ENCODE peak calls at places on chromosomes 7 and 10, in four cellular contexts. G, H, J and R are unnamed samples.
A peak's percentile ranks its signal among the peaks of the same experiment; 100 is the strongest.

GRCh38 chr10:79056736-79057391 is 11.9 kb upstream of the ZMIZ1 start:
- DNase-seq in G (peak; percentile 65), H (no peak), J (no peak), R (no peak)

GRCh38 chr10:133375357-133376115 is 2.4 kb upstream of the ECHS1 start:
- DNase-seq in G (no peak), H (no peak), J (no peak), R (no peak)

GRCh38 chr7:151736403-151736909 is 140.5 kb downstream of the PRKAG2 start:
- DNase-seq in G (peak; percentile 90), J (peak; percentile 66), H (peak; percentile 47), R (peak; percentile 82)

GRCh38 chr10:110224992-110225391 is 17.6 kb downstream of the MXI1 start:
- DNase-seq in J (no peak), G (no peak), H (no peak), R (no peak)

GRCh38 chr7:129150199-129150996 is 5.9 kb downstream of the TSPAN33 start:
- DNase-seq in H (no peak), J (no peak), G (no peak), R (no peak)

GRCh38 chr7:113338297-113338696 is 219.9 kb upstream of the SMIM30 start:
- DNase-seq in G (no peak), J (no peak), H (no peak), R (no peak)

GRCh38 chr10:128932071-128932820 is 534.8 kb upstream of the MGMT start:
- DNase-seq in H (no peak), G (no peak), J (no peak), R (no peak)

GRCh38 chr10:76869931-76870330 is 767.7 kb downstream of the KCNMA1 start:
- DNase-seq in G (no peak), J (peak; percentile 7), H (no peak), R (no peak)

GRCh38 chr10:35005868-35006267 is 84.3 kb downstream of the CUL2 start:
- DNase-seq in J (peak; percentile 99), G (no peak), H (no peak), R (no peak)

GRCh38 chr10:5206799-5207198 is 10.2 kb downstream of the AKR1C4 start:
- DNase-seq in H (no peak), J (no peak), G (no peak), R (no peak)

GRCh38 chr7:80770061-80770460 is 131.6 kb downstream of the CD36 start:
- DNase-seq in H (no peak), G (no peak), J (no peak), R (no peak)

GRCh38 chr7:139808401-139808800 is 20.7 kb upstream of the TBXAS1 start:
- DNase-seq in H (no peak), G (no peak), J (peak; percentile 73), R (no peak)

GRCh38 chr10:96681493-96681892 is 38.8 kb downstream of the PIK3AP1 start:
- DNase-seq in H (no peak), G (no peak), J (no peak), R (no peak)

GRCh38 chr10:52623761-52624160 is 148.8 kb downstream of the MBL2 start:
- DNase-seq in J (no peak), G (no peak), H (no peak), R (no peak)

GRCh38 chr10:47165168-47165710 is 134.8 kb upstream of the GDF10 start:
- DNase-seq in G (no peak), J (no peak), H (no peak), R (peak; percentile 64)

GRCh38 chr10:72253002-72253401 is 20.7 kb upstream of the DDIT4 start:
- DNase-seq in H (no peak), G (no peak), J (no peak), R (no peak)
- TF ChIP-seq CTCF in H (no peak), G (no peak), J (no peak), R (no peak)

GRCh38 chr7:101168412-101169049 is 3.2 kb upstream of the VGF start:
- DNase-seq in G (no peak), H (no peak), J (no peak), R (no peak)
- TF ChIP-seq CTCF in G (no peak), H (no peak), J (no peak), R (no peak)

GRCh38 chr7:76386691-76387260 is 22.7 kb downstream of the SSC4D start:
- DNase-seq in H (no peak), J (no peak), G (no peak), R (no peak)
- TF ChIP-seq CTCF in H (no peak), J (no peak), G (no peak), R (no peak)

GRCh38 chr10:121978511-121978910 is 3.5 kb upstream of the NSMCE4A start:
- DNase-seq in H (no peak), G (no peak), J (no peak), R (no peak)

GRCh38 chr10:121974019-121974534 is 940 bp downstream of the NSMCE4A start:
- DNase-seq in G (no peak), J (no peak), H (no peak), R (peak; percentile 75)

GRCh38 chr10:121976607-121977006 is 1.6 kb upstream of the NSMCE4A start:
- DNase-seq in G (no peak), J (no peak), H (no peak), R (no peak)

GRCh38 chr10:121974535-121975294 is at the start of gene NSMCE4A:
- DNase-seq in G (peak; percentile 87), H (peak; percentile 76), J (peak; percentile 76), R (peak; percentile 86)

DNA sequence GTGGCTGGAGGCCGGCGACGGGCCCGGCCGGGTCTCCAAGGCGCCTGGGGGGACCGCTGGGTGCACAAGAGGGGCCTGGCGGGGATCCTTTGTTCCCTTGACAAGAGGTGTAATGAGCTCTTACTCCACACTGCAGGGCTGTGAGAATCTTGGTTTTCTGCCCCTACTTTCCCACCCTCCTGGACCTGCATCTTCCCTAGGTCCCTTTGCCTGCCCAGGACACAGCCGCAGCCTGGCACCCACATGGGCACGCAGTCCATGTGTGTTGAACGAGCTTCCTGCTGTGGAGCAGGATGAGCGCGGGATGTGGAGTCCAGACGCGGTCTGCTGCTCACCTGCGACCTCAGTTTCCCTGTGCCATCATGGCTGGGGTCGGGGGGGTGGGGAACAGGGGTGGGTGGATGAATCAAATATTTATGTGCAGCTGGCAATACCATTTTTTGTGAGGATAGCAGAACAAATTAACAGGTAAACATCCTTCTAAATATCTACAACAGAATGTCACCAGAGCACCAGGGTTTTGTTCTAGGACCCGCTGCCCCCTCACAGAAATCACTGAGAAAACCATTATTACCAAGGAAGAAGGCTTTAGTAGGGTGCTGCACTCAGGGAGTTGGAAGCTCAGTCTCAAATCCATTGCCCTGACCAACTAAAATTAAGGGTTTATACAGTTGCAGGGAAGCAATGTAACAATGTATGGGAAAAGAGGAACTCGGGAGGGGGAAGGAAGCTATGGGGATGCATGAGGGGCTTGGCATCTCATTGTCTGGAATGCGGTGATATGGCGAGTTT is 474 bp upstream of the NSMCE4A start:
- DNase-seq in H (no peak), G (no peak), J (no peak), R (no peak)
- TF ChIP-seq CTCF in H (no peak), G (no peak), J (peak; percentile 29), R (peak; percentile 71)

DNA sequence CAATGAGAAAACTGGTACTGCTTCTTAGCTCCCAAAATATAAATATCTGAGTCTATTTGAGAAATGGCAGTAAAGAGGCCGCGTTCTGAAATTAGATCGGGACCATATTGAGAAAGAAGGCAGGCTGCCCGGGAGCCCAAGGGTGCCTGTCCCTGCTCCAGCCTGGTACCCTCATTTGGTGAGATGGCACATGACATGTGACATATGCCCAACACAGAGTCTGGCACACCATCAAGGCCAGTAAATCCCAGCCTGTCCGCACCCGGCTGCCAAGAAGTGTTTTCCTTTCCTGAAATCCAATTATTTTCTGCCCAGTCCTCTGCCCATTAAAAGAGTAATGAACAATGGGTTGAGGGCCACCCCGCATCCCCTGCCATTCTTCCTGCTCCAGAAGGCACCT is 66.4 kb downstream of the CDH23 start:
- DNase-seq in J (no peak), G (no peak), H (no peak), R (no peak)
- TF ChIP-seq CTCF in J (no peak), G (no peak), H (no peak), R (no peak)

GRCh38 chr7:34760271-34760670 is 102.3 kb downstream of the NPSR1 start:
- DNase-seq in G (no peak), H (no peak), J (no peak), R (no peak)

GRCh38 chr7:34758111-34758601 is 100.1 kb downstream of the NPSR1 start:
- DNase-seq in H (no peak), G (no peak), J (peak; percentile 66), R (no peak)

GRCh38 chr7:34757570-34758110 is 99.6 kb downstream of the NPSR1 start:
- DNase-seq in H (no peak), G (no peak), J (no peak), R (no peak)

GRCh38 chr7:34761627-34762026 is 103.6 kb downstream of the NPSR1 start:
- DNase-seq in G (no peak), H (no peak), J (peak; percentile 58), R (no peak)

DNA sequence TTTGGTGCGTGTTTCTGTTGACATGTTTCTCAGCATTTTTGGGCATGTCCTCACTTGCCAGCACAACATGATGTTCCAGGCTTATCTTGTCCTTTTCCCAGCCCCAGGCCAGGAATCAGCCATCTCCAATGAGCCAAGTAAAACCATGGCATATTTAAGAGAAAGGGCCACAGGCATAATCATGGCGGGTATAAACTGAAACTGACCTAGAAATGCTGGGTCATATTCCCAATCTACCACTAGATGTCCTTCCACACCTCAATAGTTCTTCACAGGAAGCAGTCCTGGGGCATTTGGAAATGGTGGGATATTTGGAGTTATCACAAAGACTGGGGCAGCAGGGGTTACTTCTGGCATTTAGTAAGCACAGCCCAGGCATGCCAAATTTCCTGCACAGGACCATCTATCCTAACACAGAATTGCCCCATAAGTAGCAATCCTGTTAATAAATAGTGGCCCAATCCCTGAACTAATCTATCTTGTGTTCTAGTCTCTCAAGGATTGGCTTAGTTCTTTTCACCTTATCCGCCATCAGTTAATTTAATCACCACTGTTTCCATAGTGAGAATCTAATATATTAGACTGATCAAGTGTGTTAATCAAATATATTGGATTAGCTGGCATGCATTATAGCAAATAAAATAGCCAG is 101.6 kb downstream of the NPSR1 start:
- DNase-seq in H (peak; percentile 2), J (peak; percentile 54), G (no peak), R (no peak)
- TF ChIP-seq CTCF in H (peak; percentile 69), J (peak; percentile 69), G (no peak), R (peak; percentile 73)

GRCh38 chr10:94076325-94076841 is 82.7 kb downstream of the PLCE1 start:
- DNase-seq in H (no peak), G (no peak), J (peak; percentile 30), R (no peak)
- TF ChIP-seq CTCF in H (peak; percentile 47), G (no peak), J (peak; percentile 50), R (peak; percentile 63)

GRCh38 chr7:89021741-89022140 is 226.2 kb upstream of the TEX47 start:
- DNase-seq in H (no peak), G (no peak), J (no peak), R (no peak)

GRCh38 chr7:89028319-89028718 is 232.8 kb upstream of the TEX47 start:
- DNase-seq in J (no peak), H (no peak), G (no peak), R (no peak)

GRCh38 chr7:89023146-89023545 is 227.6 kb upstream of the TEX47 start:
- DNase-seq in G (no peak), H (no peak), J (no peak), R (no peak)

GRCh38 chr7:89027781-89028180 is 232.2 kb upstream of the TEX47 start:
- DNase-seq in J (no peak), G (no peak), H (no peak), R (no peak)

GRCh38 chr7:89023902-89024301 is 228.4 kb upstream of the TEX47 start:
- DNase-seq in G (no peak), H (no peak), J (no peak), R (no peak)
- TF ChIP-seq CTCF in G (no peak), H (no peak), J (no peak), R (no peak)